ENCODE peak calls at places on chromosomes 11 and 22, in seven cellular contexts. M is foreskin fibroblast; Y is naive thymus-derived CD4-positive, alpha-beta T cell; Q is neuronal stem cell; W is body of pancreas; G is IMR-90; T is lower lobe of right lung. H is an unnamed sample.

GRCh38 chr22:38981005-38981658 is 1.0 kb upstream of the APOBEC3B start:
- DNase-seq in M (peak; percentile 56), Y (peak; percentile 20), Q (peak; percentile 26), W (peak; percentile 80), G (peak; percentile 31), T (no peak), H (peak; percentile 16)

GRCh38 chr11:102914238-102915043 is 39.7 kb upstream of the MMP12 start:
- DNase-seq in M (peak; percentile 77), Y (no peak), Q (peak; percentile 14), W (peak; percentile 19), G (peak; percentile 56), T (no peak), H (peak; percentile 14)

GRCh38 chr22:48908547-48908946 is 919.1 kb downstream of the BRD1 start:
- DNase-seq in M (no peak), Y (no peak), Q (no peak), W (no peak), G (no peak), T (no peak), H (no peak)

GRCh38 chr22:49623176-49623575 is 204.5 kb downstream of the BRD1 start:
- DNase-seq in M (no peak), Y (no peak), Q (no peak), W (no peak), G (no peak), T (peak; percentile 27), H (no peak)

GRCh38 chr11:122773781-122774266 is 64.5 kb upstream of the CRTAM start:
- DNase-seq in M (no peak), Y (no peak), Q (no peak), W (no peak), G (no peak), T (no peak), H (no peak)

GRCh38 chr11:36388086-36388485 is 92.0 kb downstream of the PRR5L start:
- DNase-seq in M (no peak), Y (no peak), Q (no peak), W (no peak), G (no peak), T (no peak), H (no peak)

GRCh38 chr11:68812526-68812925 is 29.2 kb downstream of the CPT1A start:
- DNase-seq in M (no peak), Y (no peak), Q (no peak), W (no peak), G (no peak), T (no peak), H (no peak)

GRCh38 chr22:32073823-32074380 is 30.8 kb downstream of the SLC5A1 start:
- DNase-seq in M (no peak), Y (no peak), Q (no peak), W (peak; percentile 28), G (no peak), T (no peak), H (no peak)

GRCh38 chr11:34758262-34758661 is 137.4 kb downstream of the EHF start:
- DNase-seq in M (peak; percentile 41), Y (no peak), Q (no peak), W (no peak), G (peak; percentile 6), T (no peak), H (no peak)

GRCh38 chr11:47399860-47400812 is 8.3 kb upstream of the SLC39A13 start:
- DNase-seq in M (no peak), Y (peak; percentile 51), Q (no peak), W (no peak), G (no peak), T (no peak), H (peak; percentile 15)

GRCh38 chr11:134498326-134499139 is 86.5 kb upstream of the B3GAT1 start:
- DNase-seq in M (no peak), Y (no peak), Q (no peak), W (no peak), G (no peak), T (no peak), H (no peak)

GRCh38 chr22:38205261-38206128 is 3.7 kb downstream of the MAFF start:
- DNase-seq in M (peak; percentile 88), Y (no peak), Q (no peak), W (peak; percentile 63), G (peak; percentile 79), T (peak; percentile 62), H (no peak)

GRCh38 chr11:78037825-78038620 is 14.9 kb upstream of the KCTD14 start:
- DNase-seq in M (no peak), Y (no peak), Q (no peak), W (no peak), G (no peak), T (no peak), H (no peak)

GRCh38 chr11:34600339-34601084 is 20.4 kb upstream of the EHF start:
- DNase-seq in M (peak; percentile 51), Y (no peak), Q (no peak), W (peak; percentile 90), G (peak; percentile 8), T (peak; percentile 52), H (peak; percentile 29)

GRCh38 chr11:113690619-113691569 is 15.2 kb downstream of the TMPRSS5 start:
- DNase-seq in M (peak; percentile 54), Y (no peak), Q (peak; percentile 36), W (peak; percentile 12), G (peak; percentile 32), T (peak; percentile 68), H (no peak)

GRCh38 chr11:96177132-96177531 is 165.9 kb downstream of the MAML2 start:
- DNase-seq in M (no peak), Y (no peak), Q (no peak), W (no peak), G (no peak), T (no peak), H (no peak)

GRCh38 chr22:22713416-22713815 is 69.0 kb downstream of the GGTLC2 start:
- DNase-seq in M (no peak), Y (no peak), Q (no peak), W (no peak), G (no peak), T (no peak), H (no peak)

GRCh38 chr11:86101493-86101892 is 32.6 kb upstream of the PICALM start:
- DNase-seq in M (peak; percentile 38), Y (no peak), Q (no peak), W (no peak), G (peak; percentile 54), T (no peak), H (no peak)

GRCh38 chr11:62774407-62774806 is 3.2 kb downstream of the TAF6L start:
- DNase-seq in M (no peak), Y (no peak), Q (no peak), W (no peak), G (no peak), T (no peak), H (no peak)

GRCh38 chr22:49574205-49574604 is 253.5 kb downstream of the BRD1 start:
- DNase-seq in M (no peak), Y (no peak), Q (no peak), W (no peak), G (no peak), T (no peak), H (no peak)

GRCh38 chr11:2268911-2269600 is 1.3 kb downstream of the ASCL2 start:
- DNase-seq in M (peak; percentile 50), Y (no peak), Q (no peak), W (peak; percentile 49), G (no peak), T (peak; percentile 81), H (no peak)

GRCh38 chr11:71185411-71185810 is 67.0 kb downstream of the SHANK2 start:
- DNase-seq in M (no peak), Y (no peak), Q (no peak), W (no peak), G (no peak), T (no peak), H (no peak)

GRCh38 chr11:73321342-73322110 is 13.4 kb downstream of the ARHGEF17 start:
- DNase-seq in M (peak; percentile 80), Y (no peak), Q (no peak), W (no peak), G (peak; percentile 84), T (peak; percentile 62), H (peak; percentile 23)

GRCh38 chr11:96063886-96064285 is 140.0 kb upstream of the MTMR2 start:
- DNase-seq in M (no peak), Y (no peak), Q (no peak), W (no peak), G (no peak), T (no peak), H (no peak)

GRCh38 chr11:76769645-76770586 is 13.2 kb upstream of the TSKU start:
- DNase-seq in M (no peak), Y (no peak), Q (no peak), W (peak; percentile 67), G (peak; percentile 72), T (no peak), H (no peak)

GRCh38 chr11:76766521-76766920 is 16.6 kb upstream of the TSKU start:
- DNase-seq in M (no peak), Y (no peak), Q (no peak), W (no peak), G (no peak), T (no peak), H (no peak)

GRCh38 chr11:76767659-76768058 is 15.5 kb upstream of the TSKU start:
- DNase-seq in M (no peak), Y (no peak), Q (no peak), W (no peak), G (no peak), T (no peak), H (no peak)

GRCh38 chr11:76769071-76769560 is 14.0 kb upstream of the TSKU start:
- DNase-seq in M (no peak), Y (no peak), Q (no peak), W (no peak), G (peak; percentile 61), T (no peak), H (no peak)

GRCh38 chr11:76768091-76769047 is 14.8 kb upstream of the TSKU start:
- DNase-seq in M (peak; percentile 38), Y (no peak), Q (no peak), W (peak; percentile 47), G (no peak), T (peak; percentile 77), H (peak; percentile 68)
- H3K4me3 ChIP-seq in M (no peak overlapping the region), Y (no peak overlapping the region), Q (no peak overlapping the region), W (no peak overlapping the region), G (no peak overlapping the region), T (peak overlapping the region; percentile 18), H (peak overlapping the region; percentile 3)

GRCh38 chr11:93143186-93143585 is 54.6 kb downstream of the SLC36A4 start:
- DNase-seq in M (peak; percentile 10), Y (no peak), Q (no peak), W (no peak), G (peak; percentile 76), T (no peak), H (no peak)
- H3K4me3 ChIP-seq in M (no peak overlapping the region), Y (no peak overlapping the region), Q (no peak overlapping the region), W (no peak overlapping the region), G (no peak overlapping the region), T (no peak overlapping the region), H (no peak overlapping the region)

GRCh38 chr11:8206251-8207079 is 37.6 kb upstream of the RIC3 start:
- DNase-seq in M (no peak), Y (no peak), Q (no peak), W (peak; percentile 65), G (no peak), T (no peak), H (no peak)
- H3K4me3 ChIP-seq in M (no peak overlapping the region), Y (no peak overlapping the region), Q (no peak overlapping the region), W (no peak overlapping the region), G (no peak overlapping the region), T (peak overlapping the region; percentile 18), H (no peak overlapping the region)

GRCh38 chr11:45665206-45665932 is at the start of gene CHST1:
- DNase-seq in M (peak; percentile 59), Y (no peak), Q (no peak), W (peak; percentile 65), G (no peak), T (no peak), H (no peak)
- H3K4me3 ChIP-seq in M (peak within 1 kb of the TSS; percentile 32), Y (no peak within 1 kb of the TSS), Q (peak within 1 kb of the TSS; percentile 26), W (peak within 1 kb of the TSS; percentile 51), G (peak within 1 kb of the TSS; percentile 36), T (peak within 1 kb of the TSS; percentile 65), H (peak within 1 kb of the TSS; percentile 35)